ENCODE peak calls at places on chromosomes 11 and 22, in six cellular contexts. T is testis, Z is neural progenitor cell, I is ovary, Y is pancreas, C is cardiac muscle cell. Q is an unnamed sample.

GRCh38 chr11:44894217-44894617 is 56.5 kb downstream of the TP53I11 start:
- DNase-seq in T (peak; percentile 80), Z (peak; percentile 95), I (peak; percentile 60), Y (peak; percentile 48), C (peak; percentile 89), Q (peak; percentile 71)

GRCh38 chr11:96097844-96098421 is 174.0 kb upstream of the MTMR2 start:
- DNase-seq in T (no peak), Z (no peak), I (no peak), Y (no peak), C (no peak), Q (no peak)

GRCh38 chr22:18088825-18089568 is 11.2 kb downstream of the PEX26 start:
- DNase-seq in T (no peak), Z (no peak), I (no peak), Y (no peak), C (no peak), Q (no peak)

GRCh38 chr11:34316347-34317037 is 41.3 kb downstream of the ABTB2 start:
- DNase-seq in T (peak; percentile 42), Z (no peak), I (no peak), Y (no peak), C (no peak), Q (no peak)

GRCh38 chr11:83194284-83195175 is 1.0 kb downstream of the ANKRD42 start:
- DNase-seq in T (peak; percentile 72), Z (peak; percentile 58), I (peak; percentile 69), Y (peak; percentile 54), C (peak; percentile 55), Q (peak; percentile 87)

GRCh38 chr11:82864268-82864667 is 36.0 kb downstream of the PRCP start:
- DNase-seq in T (peak; percentile 62), Z (peak; percentile 67), I (peak; percentile 9), Y (peak; percentile 17), C (peak; percentile 33), Q (peak; percentile 70)

GRCh38 chr22:47967841-47968240 is 1205.4 kb downstream of the TBC1D22A start:
- DNase-seq in T (no peak), Z (no peak), I (no peak), Y (no peak), C (no peak), Q (no peak)

GRCh38 chr11:35178067-35178805 is 39.3 kb downstream of the CD44 start:
- DNase-seq in T (no peak), Z (no peak), I (no peak), Y (no peak), C (no peak), Q (no peak)

GRCh38 chr11:115706735-115707134 is 202.5 kb upstream of the CADM1 start:
- DNase-seq in T (no peak), Z (no peak), I (no peak), Y (no peak), C (no peak), Q (no peak)

GRCh38 chr11:45042560-45042959 is 91.9 kb upstream of the TP53I11 start:
- DNase-seq in T (no peak), Z (no peak), I (no peak), Y (no peak), C (no peak), Q (peak; percentile 67)

GRCh38 chr11:121300313-121300971 is 7.9 kb downstream of the SC5D start:
- DNase-seq in T (no peak), Z (no peak), I (no peak), Y (no peak), C (peak; percentile 28), Q (no peak)

DNA sequence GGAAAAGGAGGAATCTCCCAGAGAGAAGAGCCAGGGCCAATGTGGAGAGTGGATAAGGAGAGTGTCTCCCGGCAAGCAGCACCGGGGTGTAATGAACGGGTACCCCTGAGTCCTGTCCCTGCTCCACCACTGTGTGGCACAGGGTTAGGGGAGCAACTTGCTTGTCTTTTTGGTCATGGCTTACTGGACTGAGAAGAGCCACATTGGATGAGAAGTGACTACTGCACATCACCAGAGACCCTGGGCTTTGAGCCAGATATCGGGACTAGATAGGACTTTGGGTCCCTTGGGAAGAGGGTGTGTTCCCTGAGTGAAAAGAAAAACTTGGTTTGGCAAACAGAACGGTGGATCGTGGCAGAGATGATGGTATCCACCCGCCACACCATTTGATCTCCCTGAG is 24.6 kb downstream of the SDHAF2 start:
- DNase-seq in T (no peak), Z (no peak), I (no peak), Y (no peak), C (no peak), Q (no peak)
- H3K4me1 ChIP-seq in T (no peaks in the 10 kb centered on the region), Z (no peaks in the 10 kb centered on the region), I (no peaks in the 10 kb centered on the region), Y (no peaks in the 10 kb centered on the region), C (peaks cover 4% of the 10 kb centered on the region), Q (peaks cover 11% of the 10 kb centered on the region)

DNA sequence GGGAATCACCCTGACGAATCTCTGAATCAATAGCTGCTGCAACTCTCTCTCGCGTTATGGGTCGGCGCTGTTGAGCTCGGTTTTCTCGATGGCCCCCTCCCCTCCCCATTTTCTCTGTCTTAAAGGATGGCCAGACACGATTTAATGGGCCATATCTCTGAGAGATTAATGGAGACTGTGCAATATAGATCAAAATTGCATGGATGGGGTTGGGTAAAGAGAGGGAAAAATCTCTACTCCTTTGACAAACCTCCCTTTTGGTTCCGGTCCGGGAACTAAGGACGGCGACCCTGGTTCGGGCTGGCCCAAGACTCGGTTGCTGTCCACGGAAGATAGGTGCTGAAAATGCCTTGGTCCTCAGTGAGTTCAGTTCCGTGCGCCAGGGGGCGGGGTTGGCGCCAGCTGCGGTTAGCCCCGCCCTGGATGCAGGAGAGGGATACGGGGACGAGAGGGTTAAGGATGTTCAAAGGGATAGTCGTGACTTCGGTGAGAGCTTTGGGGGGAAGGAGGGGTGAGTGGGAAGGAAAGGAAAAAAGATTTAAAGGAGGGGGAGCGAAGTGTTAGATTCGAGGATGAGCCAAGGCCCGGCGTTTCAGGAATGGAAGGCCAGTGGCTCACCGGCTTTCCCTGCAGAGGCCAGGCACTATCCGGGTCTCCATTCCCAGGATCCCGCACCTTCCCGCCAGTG is 103.6 kb upstream of the HSD17B12 start:
- DNase-seq in T (peak; percentile 90), Z (peak; percentile 93), I (peak; percentile 36), Y (no peak), C (peak; percentile 89), Q (no peak)
- H3K27me3 ChIP-seq in T (no peaks in the 10 kb centered on the region), Z (peaks cover 100% of the 10 kb centered on the region), I (no peaks in the 10 kb centered on the region), Y (no peaks in the 10 kb centered on the region), C (peaks cover 76% of the 10 kb centered on the region), Q (peaks cover 15% of the 10 kb centered on the region)

DNA sequence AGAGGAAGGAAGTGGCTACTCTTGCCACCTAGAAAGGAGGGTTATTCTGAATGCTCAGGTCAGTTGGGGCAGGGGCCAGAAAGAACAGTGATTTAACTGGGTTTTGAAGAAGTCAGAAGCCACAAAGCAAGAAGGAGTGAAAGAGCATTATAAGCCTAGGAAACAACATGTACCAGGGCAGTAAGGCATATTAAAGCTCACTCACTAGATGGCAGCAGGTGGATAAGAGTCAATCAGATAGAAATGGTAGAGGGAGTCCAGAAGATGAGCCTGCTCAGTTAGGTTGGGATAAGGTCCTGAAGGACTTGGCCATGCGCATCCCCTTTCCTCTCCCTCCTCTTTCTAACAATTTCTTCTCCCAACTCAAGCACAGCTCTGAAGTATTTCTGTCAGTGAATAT is 22.0 kb upstream of the PATE1 start:
- DNase-seq in T (no peak), Z (peak; percentile 34), I (no peak), Y (no peak), C (no peak), Q (no peak)
- TF ChIP-seq CTCF in T (no peak), Z (peak; percentile 47), I (no peak), Y (no peak), C (peak; percentile 52), Q (no peak)

GRCh38 chr11:116849491-116849890 is 12.1 kb upstream of the APOA1 start:
- DNase-seq in T (no peak), Z (no peak), I (no peak), Y (no peak), C (no peak), Q (no peak)
- H3K4me1 ChIP-seq in T (no peaks in the 10 kb centered on the region), Z (no peaks in the 10 kb centered on the region), I (peaks cover 12% of the 10 kb centered on the region), Y (no peaks in the 10 kb centered on the region), C (no peaks in the 10 kb centered on the region), Q (peaks cover 31% of the 10 kb centered on the region)

GRCh38 chr22:37425800-37426531 is 1.3 kb downstream of the ELFN2 start:
- DNase-seq in T (no peak), Z (peak; percentile 76), I (no peak), Y (no peak), C (no peak), Q (no peak)
- H3K27me3 ChIP-seq in T (no peaks in the 10 kb centered on the region), Z (peaks cover 69% of the 10 kb centered on the region), I (no peaks in the 10 kb centered on the region), Y (no peaks in the 10 kb centered on the region), C (peaks cover 94% of the 10 kb centered on the region), Q (peaks cover 22% of the 10 kb centered on the region)

DNA sequence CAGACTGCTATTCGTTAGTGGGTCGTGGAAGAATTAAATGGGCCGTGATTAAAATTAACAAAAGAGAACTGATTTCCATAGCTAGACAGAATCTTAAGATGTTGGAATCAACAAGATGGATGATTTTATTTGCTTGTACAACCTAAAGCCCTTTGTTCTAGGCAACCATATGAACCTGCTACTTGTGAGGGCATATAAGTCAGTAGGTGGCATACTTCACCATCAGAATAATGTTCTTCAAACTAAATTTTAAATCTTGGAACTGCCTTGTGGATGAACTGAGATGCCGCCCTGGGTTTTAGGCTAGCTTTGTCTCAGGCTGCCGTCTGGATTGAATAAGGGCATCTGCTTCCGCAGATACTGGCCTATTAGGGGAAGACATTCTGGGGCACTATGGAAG is 40.9 kb downstream of the CSRP3 start:
- DNase-seq in T (no peak), Z (no peak), I (no peak), Y (no peak), C (peak; percentile 41), Q (no peak)
- TF ChIP-seq CTCF in T (no peak), Z (no peak), I (no peak), Y (no peak), C (no peak), Q (peak; percentile 32)

Q was measured in right atrium auricular region.